ENCODE peak calls at places on chromosome 11, in seven cellular contexts. One of them, this sample, is unnamed.

GRCh38 chr11:116927163-116927772 is 89.8 kb upstream of the APOA1 start:
- DNase-seq in MM.1S: no peak
- DNase-seq in astrocyte of the spinal cord: no peak
- DNase-seq in spleen: no peak
- DNase-seq in right cardiac atrium: no peak
- DNase-seq in body of pancreas: peak; percentile 30
- DNase-seq in thoracic aorta: no peak
- DNase-seq in this sample: no peak

GRCh38 chr11:17722000-17722643 is 2.8 kb downstream of the MYOD1 start:
- DNase-seq in MM.1S: no peak
- DNase-seq in astrocyte of the spinal cord: peak; percentile 30
- DNase-seq in right cardiac atrium: no peak
- DNase-seq in thoracic aorta: no peak
- DNase-seq in spleen: no peak
- DNase-seq in body of pancreas: peak; percentile 22
- DNase-seq in this sample: no peak

GRCh38 chr11:7965386-7965785 is at the start of gene NLRP10:
- DNase-seq in MM.1S: no peak
- DNase-seq in spleen: no peak
- DNase-seq in right cardiac atrium: no peak
- DNase-seq in body of pancreas: no peak
- DNase-seq in astrocyte of the spinal cord: peak; percentile 28
- DNase-seq in thoracic aorta: no peak
- DNase-seq in this sample: peak; percentile 76

GRCh38 chr11:64638017-64638664 is 47.1 kb downstream of the SLC22A12 start:
- DNase-seq in spleen: no peak
- DNase-seq in MM.1S: no peak
- DNase-seq in body of pancreas: no peak
- DNase-seq in right cardiac atrium: no peak
- DNase-seq in thoracic aorta: no peak
- DNase-seq in astrocyte of the spinal cord: no peak
- DNase-seq in this sample: no peak

GRCh38 chr11:10305964-10306918 is 1.4 kb downstream of the ADM start:
- DNase-seq in spleen: peak; percentile 88
- DNase-seq in body of pancreas: peak; percentile 34
- DNase-seq in thoracic aorta: no peak
- DNase-seq in MM.1S: peak; percentile 32
- DNase-seq in astrocyte of the spinal cord: peak; percentile 32
- DNase-seq in right cardiac atrium: peak; percentile 28
- DNase-seq in this sample: no peak

GRCh38 chr11:65492637-65493366 is 6.0 kb upstream of the MALAT1 start:
- DNase-seq in astrocyte of the spinal cord: peak; percentile 93
- DNase-seq in spleen: no peak
- DNase-seq in thoracic aorta: peak; percentile 73
- DNase-seq in right cardiac atrium: peak; percentile 92
- DNase-seq in body of pancreas: peak; percentile 71
- DNase-seq in MM.1S: no peak
- DNase-seq in this sample: peak; percentile 75

GRCh38 chr11:707817-708420 is 1.9 kb downstream of the EPS8L2 start:
- DNase-seq in astrocyte of the spinal cord: no peak
- DNase-seq in body of pancreas: peak; percentile 65
- DNase-seq in thoracic aorta: no peak
- DNase-seq in spleen: no peak
- DNase-seq in right cardiac atrium: no peak
- DNase-seq in MM.1S: no peak
- DNase-seq in this sample: no peak

GRCh38 chr11:128155590-128155989 is 431.8 kb downstream of the ETS1 start:
- DNase-seq in right cardiac atrium: no peak
- DNase-seq in thoracic aorta: no peak
- DNase-seq in MM.1S: no peak
- DNase-seq in astrocyte of the spinal cord: no peak
- DNase-seq in body of pancreas: no peak
- DNase-seq in spleen: no peak
- DNase-seq in this sample: no peak

GRCh38 chr11:46435679-46436078 is 44.1 kb upstream of the CHRM4 start:
- DNase-seq in spleen: no peak
- DNase-seq in astrocyte of the spinal cord: no peak
- DNase-seq in body of pancreas: no peak
- DNase-seq in right cardiac atrium: no peak
- DNase-seq in thoracic aorta: no peak
- DNase-seq in MM.1S: no peak
- DNase-seq in this sample: no peak

GRCh38 chr11:34909435-34909834 is 6.7 kb downstream of the APIP start:
- DNase-seq in thoracic aorta: no peak
- DNase-seq in right cardiac atrium: no peak
- DNase-seq in MM.1S: no peak
- DNase-seq in astrocyte of the spinal cord: no peak
- DNase-seq in spleen: no peak
- DNase-seq in body of pancreas: no peak
- DNase-seq in this sample: no peak

GRCh38 chr11:19326499-19326898 is 85.8 kb upstream of the E2F8 start:
- DNase-seq in MM.1S: peak; percentile 52
- DNase-seq in thoracic aorta: no peak
- DNase-seq in right cardiac atrium: no peak
- DNase-seq in spleen: no peak
- DNase-seq in body of pancreas: no peak
- DNase-seq in astrocyte of the spinal cord: peak; percentile 14
- DNase-seq in this sample: no peak

GRCh38 chr11:10387209-10388083 is 67.6 kb upstream of the AMPD3 start:
- DNase-seq in MM.1S: no peak
- DNase-seq in right cardiac atrium: peak; percentile 63
- DNase-seq in astrocyte of the spinal cord: peak; percentile 95
- DNase-seq in body of pancreas: peak; percentile 25
- DNase-seq in spleen: no peak
- DNase-seq in thoracic aorta: peak; percentile 25
- DNase-seq in this sample: peak; percentile 88

GRCh38 chr11:92224394-92225205 is at the start of gene FAT3:
- DNase-seq in astrocyte of the spinal cord: peak; percentile 67
- DNase-seq in MM.1S: no peak
- DNase-seq in spleen: no peak
- DNase-seq in thoracic aorta: no peak
- DNase-seq in right cardiac atrium: peak; percentile 19
- DNase-seq in body of pancreas: peak; percentile 12
- DNase-seq in this sample: peak; percentile 34

GRCh38 chr11:15963266-15963665 is 393.1 kb downstream of the SOX6 start:
- DNase-seq in body of pancreas: no peak
- DNase-seq in astrocyte of the spinal cord: no peak
- DNase-seq in MM.1S: no peak
- DNase-seq in right cardiac atrium: no peak
- DNase-seq in thoracic aorta: no peak
- DNase-seq in spleen: no peak
- DNase-seq in this sample: no peak

GRCh38 chr11:74434528-74434927 is 32.8 kb downstream of the KCNE3 start:
- DNase-seq in MM.1S: no peak
- DNase-seq in right cardiac atrium: no peak
- DNase-seq in thoracic aorta: no peak
- DNase-seq in astrocyte of the spinal cord: no peak
- DNase-seq in spleen: no peak
- DNase-seq in body of pancreas: no peak
- DNase-seq in this sample: no peak

GRCh38 chr11:131246589-131247164 is 123.7 kb upstream of the NTM start:
- DNase-seq in thoracic aorta: no peak
- DNase-seq in MM.1S: no peak
- DNase-seq in right cardiac atrium: peak; percentile 18
- DNase-seq in body of pancreas: peak; percentile 71
- DNase-seq in spleen: no peak
- DNase-seq in astrocyte of the spinal cord: no peak
- DNase-seq in this sample: no peak

GRCh38 chr11:112266410-112266778 is 5.7 kb upstream of the PLET1 start:
- DNase-seq in body of pancreas: no peak
- DNase-seq in thoracic aorta: no peak
- DNase-seq in astrocyte of the spinal cord: no peak
- DNase-seq in spleen: no peak
- DNase-seq in MM.1S: no peak
- DNase-seq in right cardiac atrium: no peak
- DNase-seq in this sample: no peak

GRCh38 chr11:77203901-77204755 is 76.1 kb downstream of the MYO7A start:
- DNase-seq in MM.1S: peak; percentile 4
- DNase-seq in thoracic aorta: no peak
- DNase-seq in body of pancreas: no peak
- DNase-seq in right cardiac atrium: no peak
- DNase-seq in spleen: peak; percentile 67
- DNase-seq in astrocyte of the spinal cord: no peak
- DNase-seq in this sample: no peak

GRCh38 chr11:35734669-35735068 is 72.1 kb downstream of the TRIM44 start:
- DNase-seq in right cardiac atrium: no peak
- DNase-seq in thoracic aorta: no peak
- DNase-seq in MM.1S: no peak
- DNase-seq in astrocyte of the spinal cord: no peak
- DNase-seq in body of pancreas: no peak
- DNase-seq in spleen: no peak
- DNase-seq in this sample: no peak

GRCh38 chr11:72935705-72936104 is 121.5 kb downstream of the ATG16L2 start:
- DNase-seq in thoracic aorta: no peak
- DNase-seq in spleen: no peak
- DNase-seq in body of pancreas: no peak
- DNase-seq in astrocyte of the spinal cord: no peak
- DNase-seq in right cardiac atrium: no peak
- DNase-seq in MM.1S: no peak
- DNase-seq in this sample: no peak

GRCh38 chr11:128492903-128493569 is 94.3 kb downstream of the ETS1 start:
- DNase-seq in MM.1S: peak; percentile 71
- DNase-seq in thoracic aorta: no peak
- DNase-seq in right cardiac atrium: no peak
- DNase-seq in astrocyte of the spinal cord: no peak
- DNase-seq in spleen: no peak
- DNase-seq in body of pancreas: no peak
- DNase-seq in this sample: no peak

GRCh38 chr11:67301951-67302516 is 1.3 kb upstream of the SSH3 start:
- DNase-seq in MM.1S: no peak
- DNase-seq in right cardiac atrium: peak; percentile 76
- DNase-seq in thoracic aorta: no peak
- DNase-seq in astrocyte of the spinal cord: peak; percentile 76
- DNase-seq in body of pancreas: peak; percentile 67
- DNase-seq in spleen: peak; percentile 81
- DNase-seq in this sample: no peak

GRCh38 chr11:67302571-67303131 is 679 bp upstream of the SSH3 start:
- DNase-seq in MM.1S: no peak
- DNase-seq in thoracic aorta: no peak
- DNase-seq in right cardiac atrium: peak; percentile 54
- DNase-seq in body of pancreas: peak; percentile 61
- DNase-seq in spleen: peak; percentile 89
- DNase-seq in astrocyte of the spinal cord: peak; percentile 70
- DNase-seq in this sample: no peak

GRCh38 chr11:67300756-67301312 is 2.5 kb upstream of the SSH3 start:
- DNase-seq in astrocyte of the spinal cord: no peak
- DNase-seq in spleen: peak; percentile 76
- DNase-seq in right cardiac atrium: peak; percentile 15
- DNase-seq in thoracic aorta: no peak
- DNase-seq in body of pancreas: no peak
- DNase-seq in MM.1S: no peak
- DNase-seq in this sample: no peak

GRCh38 chr11:67300256-67300755 is 3.0 kb upstream of the SSH3 start:
- DNase-seq in MM.1S: no peak
- DNase-seq in spleen: peak; percentile 47
- DNase-seq in body of pancreas: no peak
- DNase-seq in thoracic aorta: no peak
- DNase-seq in right cardiac atrium: peak; percentile 6
- DNase-seq in astrocyte of the spinal cord: no peak
- DNase-seq in this sample: no peak

GRCh38 chr11:67301313-67301921 is 1.9 kb upstream of the SSH3 start:
- DNase-seq in right cardiac atrium: peak; percentile 24
- DNase-seq in thoracic aorta: no peak
- DNase-seq in astrocyte of the spinal cord: no peak
- DNase-seq in spleen: peak; percentile 78
- DNase-seq in MM.1S: no peak
- DNase-seq in body of pancreas: no peak
- DNase-seq in this sample: no peak
- H3K4me3 ChIP-seq in right cardiac atrium: no peak overlapping the region
- H3K4me3 ChIP-seq in thoracic aorta: no peak overlapping the region
- H3K4me3 ChIP-seq in astrocyte of the spinal cord: no peak overlapping the region
- H3K4me3 ChIP-seq in spleen: no peak overlapping the region
- H3K4me3 ChIP-seq in MM.1S: no peak overlapping the region
- H3K4me3 ChIP-seq in body of pancreas: no peak overlapping the region
- H3K4me3 ChIP-seq in this sample: no peak overlapping the region

GRCh38 chr11:2825261-2825885 is 60.2 kb downstream of the CDKN1C start:
- DNase-seq in astrocyte of the spinal cord: peak; percentile 69
- DNase-seq in MM.1S: no peak
- DNase-seq in spleen: no peak
- DNase-seq in right cardiac atrium: peak; percentile 91
- DNase-seq in thoracic aorta: peak; percentile 25
- DNase-seq in body of pancreas: peak; percentile 64
- DNase-seq in this sample: peak; percentile 36
- H3K4me3 ChIP-seq in astrocyte of the spinal cord: no peak overlapping the region
- H3K4me3 ChIP-seq in MM.1S: no peak overlapping the region
- H3K4me3 ChIP-seq in spleen: no peak overlapping the region
- H3K4me3 ChIP-seq in right cardiac atrium: no peak overlapping the region
- H3K4me3 ChIP-seq in thoracic aorta: peak overlapping the region; percentile 60
- H3K4me3 ChIP-seq in body of pancreas: no peak overlapping the region
- H3K4me3 ChIP-seq in this sample: no peak overlapping the region

DNA sequence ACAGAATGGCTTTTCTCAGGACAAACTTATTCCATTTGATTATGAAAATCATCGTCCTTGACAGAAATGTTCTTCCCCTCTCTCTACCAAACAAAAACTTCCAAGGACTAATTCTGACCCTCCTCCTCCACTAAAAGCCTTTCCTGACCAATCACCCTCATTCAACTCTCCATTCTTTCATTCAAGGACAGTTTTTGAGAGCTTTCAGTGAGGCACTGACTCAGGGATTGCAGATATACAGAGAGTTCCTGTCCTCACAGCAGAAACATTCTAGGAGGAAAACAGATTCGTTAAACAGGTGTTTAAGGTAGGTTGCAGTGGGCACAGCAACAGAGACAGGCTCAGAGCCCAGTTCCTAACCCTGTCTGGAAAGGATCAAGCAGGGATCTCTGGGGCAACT is 41.5 kb downstream of the OR4D9 start:
- DNase-seq in spleen: no peak
- DNase-seq in MM.1S: no peak
- DNase-seq in right cardiac atrium: no peak
- DNase-seq in body of pancreas: no peak
- DNase-seq in thoracic aorta: no peak
- DNase-seq in astrocyte of the spinal cord: no peak
- DNase-seq in this sample: no peak
- H3K4me3 ChIP-seq in spleen: no peak overlapping the region
- H3K4me3 ChIP-seq in MM.1S: no peak overlapping the region
- H3K4me3 ChIP-seq in right cardiac atrium: no peak overlapping the region
- H3K4me3 ChIP-seq in body of pancreas: no peak overlapping the region
- H3K4me3 ChIP-seq in thoracic aorta: no peak overlapping the region
- H3K4me3 ChIP-seq in astrocyte of the spinal cord: no peak overlapping the region
- H3K4me3 ChIP-seq in this sample: no peak overlapping the region

GRCh38 chr11:122642472-122642922 is 13.0 kb upstream of the UBASH3B start:
- DNase-seq in thoracic aorta: no peak
- DNase-seq in MM.1S: no peak
- DNase-seq in spleen: no peak
- DNase-seq in body of pancreas: no peak
- DNase-seq in astrocyte of the spinal cord: peak; percentile 84
- DNase-seq in right cardiac atrium: no peak
- DNase-seq in this sample: peak; percentile 71

GRCh38 chr11:122647728-122648127 is 7.8 kb upstream of the UBASH3B start:
- DNase-seq in MM.1S: no peak
- DNase-seq in thoracic aorta: no peak
- DNase-seq in right cardiac atrium: no peak
- DNase-seq in body of pancreas: no peak
- DNase-seq in astrocyte of the spinal cord: no peak
- DNase-seq in spleen: no peak
- DNase-seq in this sample: no peak

GRCh38 chr11:122646549-122647340 is 8.8 kb upstream of the UBASH3B start:
- DNase-seq in right cardiac atrium: no peak
- DNase-seq in spleen: no peak
- DNase-seq in astrocyte of the spinal cord: peak; percentile 75
- DNase-seq in body of pancreas: no peak
- DNase-seq in thoracic aorta: no peak
- DNase-seq in MM.1S: no peak
- DNase-seq in this sample: peak; percentile 56

GRCh38 chr11:122645847-122646246 is 9.7 kb upstream of the UBASH3B start:
- DNase-seq in spleen: no peak
- DNase-seq in thoracic aorta: no peak
- DNase-seq in MM.1S: no peak
- DNase-seq in astrocyte of the spinal cord: no peak
- DNase-seq in right cardiac atrium: no peak
- DNase-seq in body of pancreas: no peak
- DNase-seq in this sample: no peak

GRCh38 chr11:122642971-122643370 is 12.6 kb upstream of the UBASH3B start:
- DNase-seq in thoracic aorta: no peak
- DNase-seq in right cardiac atrium: no peak
- DNase-seq in body of pancreas: no peak
- DNase-seq in spleen: no peak
- DNase-seq in MM.1S: no peak
- DNase-seq in astrocyte of the spinal cord: peak; percentile 39
- DNase-seq in this sample: no peak
- H3K4me3 ChIP-seq in thoracic aorta: peak overlapping the region; percentile 21
- H3K4me3 ChIP-seq in right cardiac atrium: no peak overlapping the region
- H3K4me3 ChIP-seq in body of pancreas: no peak overlapping the region
- H3K4me3 ChIP-seq in spleen: no peak overlapping the region
- H3K4me3 ChIP-seq in MM.1S: no peak overlapping the region
- H3K4me3 ChIP-seq in astrocyte of the spinal cord: no peak overlapping the region
- H3K4me3 ChIP-seq in this sample: no peak overlapping the region